ENCODE peak calls at places on chromosomes 3 and 15, in ten cellular contexts. F is IMR-90; M is cardiac muscle cell; P is upper lobe of right lung; A is CD8-positive, alpha-beta T cell; L is psoas muscle; U is Peyer's patch; S is PC-9; K is hepatocyte; V is tibial nerve. Y is an unnamed sample.
A peak's percentile ranks its signal among the peaks of the same experiment; 100 is the strongest.

GRCh38 chr15:72483279-72483678 is 9.1 kb downstream of the ARIH1 start:
- DNase-seq in U (no peak), V (no peak), F (no peak), M (no peak), P (no peak), L (no peak), K (no peak), A (no peak), S (no peak), Y (no peak)

GRCh38 chr3:124230432-124230831 is 238.5 kb upstream of the ROPN1 start:
- DNase-seq in L (no peak), M (no peak), S (no peak), V (no peak), U (no peak), P (no peak), K (no peak), A (no peak), F (no peak), Y (no peak)

GRCh38 chr3:183295211-183295610 is 42.2 kb downstream of the B3GNT5 start:
- DNase-seq in U (no peak), P (no peak), V (no peak), F (peak; percentile 91), M (no peak), S (peak; percentile 98), A (no peak), L (peak; percentile 47), K (peak; percentile 37), Y (no peak)

GRCh38 chr3:170196833-170197232 is 15.3 kb upstream of the PHC3 start:
- DNase-seq in L (no peak), K (no peak), P (no peak), V (no peak), M (no peak), F (peak; percentile 52), U (no peak), S (peak; percentile 65), A (no peak), Y (no peak)

GRCh38 chr15:23642413-23643044 is 5.1 kb downstream of the MAGEL2 start:
- DNase-seq in K (peak; percentile 80), A (peak; percentile 27), V (no peak), P (peak; percentile 71), M (peak; percentile 67), F (peak; percentile 51), S (peak; percentile 35), L (peak; percentile 45), U (no peak), Y (peak; percentile 22)

GRCh38 chr3:157151151-157151550 is 8.8 kb downstream of the CCNL1 start:
- DNase-seq in L (no peak), P (no peak), A (no peak), V (no peak), K (no peak), F (no peak), S (no peak), M (no peak), U (no peak), Y (no peak)

GRCh38 chr15:41429003-41429890 is 12.4 kb downstream of the RTF1 start:
- DNase-seq in U (no peak), S (no peak), P (no peak), V (no peak), K (peak; percentile 23), L (no peak), F (peak; percentile 19), A (no peak), M (no peak), Y (no peak)

GRCh38 chr3:102106421-102107097 is 257.2 kb downstream of the NFKBIZ start:
- DNase-seq in V (no peak), M (no peak), P (no peak), A (peak; percentile 22), S (no peak), K (no peak), U (no peak), L (no peak), F (peak; percentile 83), Y (no peak)

GRCh38 chr3:24201301-24201700 is 256.2 kb downstream of the NR1D2 start:
- DNase-seq in K (no peak), S (no peak), V (no peak), A (no peak), U (no peak), F (no peak), L (no peak), M (no peak), P (no peak), Y (no peak)

GRCh38 chr3:106251160-106251892 is 382.5 kb upstream of the CBLB start:
- DNase-seq in K (no peak), L (no peak), F (no peak), V (no peak), P (no peak), A (no peak), S (peak; percentile 49), M (no peak), U (no peak), Y (no peak)

GRCh38 chr3:183028416-183028815 is 48.1 kb upstream of the DCUN1D1 start:
- DNase-seq in V (no peak), L (no peak), U (no peak), P (no peak), F (no peak), K (no peak), M (no peak), S (no peak), A (no peak), Y (no peak)

GRCh38 chr3:15015456-15015855 is 49.7 kb downstream of the MRPS25 start:
- DNase-seq in U (no peak), P (no peak), M (no peak), F (peak; percentile 3), K (no peak), V (no peak), A (no peak), S (no peak), L (peak; percentile 71), Y (no peak)

GRCh38 chr15:70562906-70563305 is 200.5 kb downstream of the UACA start:
- DNase-seq in U (no peak), F (no peak), M (no peak), V (no peak), S (no peak), A (no peak), L (no peak), P (no peak), K (no peak), Y (peak; percentile 18)

GRCh38 chr3:23459915-23460546 is 256.9 kb downstream of the UBE2E2 start:
- DNase-seq in F (no peak), U (no peak), L (no peak), V (no peak), K (no peak), P (no peak), S (no peak), A (no peak), M (no peak), Y (no peak)

GRCh38 chr15:88127477-88127799 is 129.1 kb downstream of the NTRK3 start:
- DNase-seq in P (no peak), K (no peak), S (no peak), U (no peak), A (no peak), M (no peak), L (no peak), F (no peak), V (no peak), Y (no peak)

GRCh38 chr3:63228677-63229076 is 49.4 kb upstream of the SYNPR start:
- DNase-seq in V (no peak), K (peak; percentile 58), F (peak; percentile 12), P (no peak), U (no peak), L (no peak), A (no peak), S (no peak), M (peak; percentile 59), Y (no peak)

GRCh38 chr15:72182673-72183072 is 14.9 kb downstream of the GRAMD2A start:
- DNase-seq in A (no peak), M (no peak), F (no peak), V (no peak), L (no peak), U (no peak), P (no peak), S (peak; percentile 78), K (no peak), Y (no peak)

DNA sequence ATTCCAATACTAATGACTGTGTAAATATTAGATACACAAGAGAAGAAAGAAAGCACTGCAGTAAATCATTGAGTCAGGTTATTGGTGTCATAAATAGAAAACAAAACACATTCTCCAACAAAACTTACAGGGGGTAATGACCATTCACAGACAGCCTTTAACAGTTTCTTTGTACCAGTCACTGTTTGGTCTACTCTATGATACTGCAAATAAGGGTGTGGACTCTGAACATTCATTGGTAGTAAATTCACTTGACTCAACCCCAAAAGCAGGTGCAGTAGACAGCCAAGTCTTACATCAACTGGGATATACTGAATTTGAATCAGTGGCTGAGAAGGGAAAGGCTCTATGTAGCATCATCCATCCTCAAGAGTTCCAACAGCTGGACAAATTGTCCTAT is 463.5 kb downstream of the FOXP1 start:
- DNase-seq in S (no peak), L (no peak), K (peak; percentile 35), P (no peak), M (no peak), F (no peak), A (no peak), U (no peak), V (no peak), Y (no peak)
- H3K4me3 ChIP-seq in S (no peak overlapping the region), L (no peak overlapping the region), K (no peak overlapping the region), P (no peak overlapping the region), M (no peak overlapping the region), F (no peak overlapping the region), A (no peak overlapping the region), U (no peak overlapping the region), V (no peak overlapping the region), Y (no peak overlapping the region)

GRCh38 chr15:31372635-31373091 is 46.0 kb downstream of the KLF13 start:
- DNase-seq in S (no peak), K (peak; percentile 43), F (peak; percentile 74), P (no peak), L (peak; percentile 73), M (peak; percentile 46), V (peak; percentile 54), U (no peak), A (no peak), Y (peak; percentile 80)
- H3K4me1 ChIP-seq in S (no peaks in the 10 kb centered on the region), K (peaks cover 6% of the 10 kb centered on the region), F (peaks cover 5% of the 10 kb centered on the region), P (peaks cover 79% of the 10 kb centered on the region), L (peaks cover 40% of the 10 kb centered on the region), M (peaks cover 17% of the 10 kb centered on the region), V (peaks cover 28% of the 10 kb centered on the region), U (peaks cover 5% of the 10 kb centered on the region), A (peaks cover 97% of the 10 kb centered on the region), Y (peaks cover 13% of the 10 kb centered on the region)

GRCh38 chr3:125511420-125512094 is 8.4 kb downstream of the SNX4 start:
- DNase-seq in V (no peak), S (no peak), F (peak; percentile 30), M (no peak), L (no peak), K (no peak), A (no peak), P (no peak), U (no peak), Y (no peak)
- H3K27ac ChIP-seq in V (no peak overlapping the region), S (no peak overlapping the region), F (no peak overlapping the region), M (no peak overlapping the region), L (peak overlapping the region; percentile 20), K (no peak overlapping the region), A (no peak overlapping the region), P (no peak overlapping the region), U (no peak overlapping the region), Y (no peak overlapping the region)

DNA sequence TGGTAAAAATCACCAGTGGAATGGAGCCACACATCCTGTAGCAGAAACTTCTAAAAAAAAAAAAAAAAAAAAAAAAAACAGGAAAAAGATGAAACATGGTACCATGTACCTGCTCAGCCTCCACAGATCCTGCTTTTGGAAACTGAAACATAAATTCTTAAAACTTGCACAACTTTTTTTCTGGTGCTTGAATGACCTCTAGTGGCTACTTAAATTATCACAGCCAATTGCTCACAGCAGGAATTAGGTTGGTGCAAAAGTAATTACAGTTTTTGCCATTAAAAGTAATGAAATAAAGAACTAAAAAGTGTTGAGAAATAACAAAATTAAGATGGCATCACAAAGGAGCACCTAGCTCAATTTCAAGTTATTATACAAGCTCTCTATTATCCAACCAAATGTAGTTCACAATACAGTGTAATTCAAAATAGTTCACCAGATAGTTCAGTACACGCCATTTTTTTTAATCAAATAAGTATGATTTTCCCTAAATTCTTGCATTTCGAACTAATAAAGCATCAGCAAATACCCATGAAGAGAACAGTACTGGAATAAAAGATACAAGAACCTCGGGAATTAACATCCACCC is 80.6 kb downstream of the ULK4 start:
- DNase-seq in K (peak; percentile 47), V (no peak), L (no peak), A (peak; percentile 13), P (no peak), U (no peak), M (peak; percentile 53), S (peak; percentile 32), F (peak; percentile 48), Y (peak; percentile 19)
- H3K4me3 ChIP-seq in K (no peak overlapping the region), V (no peak overlapping the region), L (no peak overlapping the region), A (no peak overlapping the region), P (no peak overlapping the region), U (no peak overlapping the region), M (no peak overlapping the region), S (no peak overlapping the region), F (no peak overlapping the region), Y (no peak overlapping the region)

Y was measured in SJSA1.